ENCODE peak calls at places on chromosome 17, in nine cellular contexts. One of them, this sample, is unnamed.

GRCh38 chr17:76550712-76551615 is 11.1 kb downstream of the PRCD start:
- DNase-seq in substantia nigra: no peak
- DNase-seq in MCF 10A: peak
- DNase-seq in upper lobe of right lung: no peak
- DNase-seq in NCI-H524 treated with DMSO at 0.1 percent for 48 hours: no peak
- DNase-seq in stimulated activated CD4-positive, alpha-beta T cell treated with anti-CD3 and anti-CD28 coated beads, Interleukin-2, amount 100 ng/mL, for 24 hours: no peak
- DNase-seq in DND-41: no peak
- DNase-seq in activated T-cell treated with anti-CD3 and anti-CD28 coated beads for 1 hour: no peak
- DNase-seq in mucosa of descending colon: no peak
- DNase-seq in this sample: no peak

GRCh38 chr17:16444258-16444886 is 29.0 kb downstream of the TRPV2 start:
- DNase-seq in substantia nigra: no peak
- DNase-seq in MCF 10A: peak
- DNase-seq in upper lobe of right lung: no peak
- DNase-seq in NCI-H524 treated with DMSO at 0.1 percent for 48 hours: peak
- DNase-seq in stimulated activated CD4-positive, alpha-beta T cell treated with anti-CD3 and anti-CD28 coated beads, Interleukin-2, amount 100 ng/mL, for 24 hours: no peak
- DNase-seq in DND-41: peak
- DNase-seq in activated T-cell treated with anti-CD3 and anti-CD28 coated beads for 1 hour: no peak
- DNase-seq in mucosa of descending colon: peak
- DNase-seq in this sample: no peak

GRCh38 chr17:39813631-39814030 is 50.5 kb downstream of the IKZF3 start:
- DNase-seq in substantia nigra: no peak
- DNase-seq in MCF 10A: no peak
- DNase-seq in upper lobe of right lung: no peak
- DNase-seq in NCI-H524 treated with DMSO at 0.1 percent for 48 hours: no peak
- DNase-seq in stimulated activated CD4-positive, alpha-beta T cell treated with anti-CD3 and anti-CD28 coated beads, Interleukin-2, amount 100 ng/mL, for 24 hours: peak
- DNase-seq in DND-41: peak
- DNase-seq in activated T-cell treated with anti-CD3 and anti-CD28 coated beads for 1 hour: peak
- DNase-seq in mucosa of descending colon: no peak
- DNase-seq in this sample: no peak

GRCh38 chr17:45020354-45021138 is 30.9 kb downstream of the DCAKD start:
- DNase-seq in substantia nigra: no peak
- DNase-seq in MCF 10A: no peak
- DNase-seq in upper lobe of right lung: no peak
- DNase-seq in NCI-H524 treated with DMSO at 0.1 percent for 48 hours: no peak
- DNase-seq in stimulated activated CD4-positive, alpha-beta T cell treated with anti-CD3 and anti-CD28 coated beads, Interleukin-2, amount 100 ng/mL, for 24 hours: no peak
- DNase-seq in DND-41: no peak
- DNase-seq in activated T-cell treated with anti-CD3 and anti-CD28 coated beads for 1 hour: no peak
- DNase-seq in mucosa of descending colon: no peak
- DNase-seq in this sample: peak

GRCh38 chr17:29155966-29156338 is 24.2 kb downstream of the MYO18A start:
- DNase-seq in substantia nigra: no peak
- DNase-seq in MCF 10A: no peak
- DNase-seq in upper lobe of right lung: no peak
- DNase-seq in NCI-H524 treated with DMSO at 0.1 percent for 48 hours: no peak
- DNase-seq in stimulated activated CD4-positive, alpha-beta T cell treated with anti-CD3 and anti-CD28 coated beads, Interleukin-2, amount 100 ng/mL, for 24 hours: no peak
- DNase-seq in DND-41: no peak
- DNase-seq in activated T-cell treated with anti-CD3 and anti-CD28 coated beads for 1 hour: no peak
- DNase-seq in mucosa of descending colon: no peak
- DNase-seq in this sample: no peak

GRCh38 chr17:7855643-7856080 is 796 bp downstream of the TMEM88 start:
- DNase-seq in substantia nigra: no peak
- DNase-seq in MCF 10A: no peak
- DNase-seq in upper lobe of right lung: no peak
- DNase-seq in NCI-H524 treated with DMSO at 0.1 percent for 48 hours: no peak
- DNase-seq in stimulated activated CD4-positive, alpha-beta T cell treated with anti-CD3 and anti-CD28 coated beads, Interleukin-2, amount 100 ng/mL, for 24 hours: peak
- DNase-seq in DND-41: no peak
- DNase-seq in activated T-cell treated with anti-CD3 and anti-CD28 coated beads for 1 hour: no peak
- DNase-seq in mucosa of descending colon: peak
- DNase-seq in this sample: peak

GRCh38 chr17:965311-965989 is 14.1 kb downstream of the NXN start:
- DNase-seq in substantia nigra: no peak
- DNase-seq in MCF 10A: no peak
- DNase-seq in upper lobe of right lung: no peak
- DNase-seq in NCI-H524 treated with DMSO at 0.1 percent for 48 hours: peak
- DNase-seq in stimulated activated CD4-positive, alpha-beta T cell treated with anti-CD3 and anti-CD28 coated beads, Interleukin-2, amount 100 ng/mL, for 24 hours: no peak
- DNase-seq in DND-41: no peak
- DNase-seq in activated T-cell treated with anti-CD3 and anti-CD28 coated beads for 1 hour: no peak
- DNase-seq in mucosa of descending colon: no peak
- DNase-seq in this sample: no peak

GRCh38 chr17:45144199-45145034 is 3.9 kb upstream of the HEXIM1 start:
- DNase-seq in substantia nigra: no peak
- DNase-seq in MCF 10A: no peak
- DNase-seq in upper lobe of right lung: peak
- DNase-seq in NCI-H524 treated with DMSO at 0.1 percent for 48 hours: no peak
- DNase-seq in stimulated activated CD4-positive, alpha-beta T cell treated with anti-CD3 and anti-CD28 coated beads, Interleukin-2, amount 100 ng/mL, for 24 hours: peak
- DNase-seq in DND-41: no peak
- DNase-seq in activated T-cell treated with anti-CD3 and anti-CD28 coated beads for 1 hour: no peak
- DNase-seq in mucosa of descending colon: peak
- DNase-seq in this sample: peak

GRCh38 chr17:6546069-6546718 is 10.2 kb downstream of the PITPNM3 start:
- DNase-seq in substantia nigra: no peak
- DNase-seq in MCF 10A: peak
- DNase-seq in upper lobe of right lung: no peak
- DNase-seq in NCI-H524 treated with DMSO at 0.1 percent for 48 hours: no peak
- DNase-seq in stimulated activated CD4-positive, alpha-beta T cell treated with anti-CD3 and anti-CD28 coated beads, Interleukin-2, amount 100 ng/mL, for 24 hours: no peak
- DNase-seq in DND-41: no peak
- DNase-seq in activated T-cell treated with anti-CD3 and anti-CD28 coated beads for 1 hour: no peak
- DNase-seq in mucosa of descending colon: no peak
- DNase-seq in this sample: no peak

This sample was measured in sigmoid colon.